ENCODE peak calls at places on chromosomes 1 and 21, in six cellular contexts. One of them, this sample, is unnamed.

GRCh38 chr1:53572061-53572801 is 113.0 kb downstream of the DMRTB1 start:
- DNase-seq in T-helper 22 cell: no peak
- DNase-seq in activated T-cell treated with anti-CD3 and anti-CD28 coated beads, Interleukin-2, amount 50 U/mL, for 1 hour: peak; percentile 15
- DNase-seq in T-helper 2 cell: no peak
- DNase-seq in EL: peak; percentile 88
- DNase-seq in left lung: no peak
- DNase-seq in this sample: no peak

GRCh38 chr1:224432672-224433040 is 1.9 kb downstream of the WDR26 start:
- DNase-seq in T-helper 22 cell: no peak
- DNase-seq in activated T-cell treated with anti-CD3 and anti-CD28 coated beads, Interleukin-2, amount 50 U/mL, for 1 hour: no peak
- DNase-seq in T-helper 2 cell: peak; percentile 56
- DNase-seq in EL: peak; percentile 25
- DNase-seq in left lung: no peak
- DNase-seq in this sample: no peak

GRCh38 chr1:112507896-112508241 is 896 bp upstream of the WNT2B start:
- DNase-seq in T-helper 22 cell: no peak
- DNase-seq in activated T-cell treated with anti-CD3 and anti-CD28 coated beads, Interleukin-2, amount 50 U/mL, for 1 hour: peak; percentile 54
- DNase-seq in T-helper 2 cell: peak; percentile 11
- DNase-seq in EL: no peak
- DNase-seq in left lung: no peak
- DNase-seq in this sample: no peak

GRCh38 chr1:79353224-79353623 is 346.7 kb upstream of the ADGRL4 start:
- DNase-seq in T-helper 22 cell: no peak
- DNase-seq in activated T-cell treated with anti-CD3 and anti-CD28 coated beads, Interleukin-2, amount 50 U/mL, for 1 hour: no peak
- DNase-seq in T-helper 2 cell: peak; percentile 1
- DNase-seq in EL: peak; percentile 71
- DNase-seq in left lung: no peak
- DNase-seq in this sample: no peak

GRCh38 chr1:54882483-54882882 is 4.5 kb downstream of the DHCR24 start:
- DNase-seq in T-helper 22 cell: no peak
- DNase-seq in activated T-cell treated with anti-CD3 and anti-CD28 coated beads, Interleukin-2, amount 50 U/mL, for 1 hour: no peak
- DNase-seq in T-helper 2 cell: no peak
- DNase-seq in EL: peak; percentile 18
- DNase-seq in left lung: no peak
- DNase-seq in this sample: no peak

GRCh38 chr1:109516872-109517271 is 7.3 kb upstream of the AMIGO1 start:
- DNase-seq in T-helper 22 cell: no peak
- DNase-seq in activated T-cell treated with anti-CD3 and anti-CD28 coated beads, Interleukin-2, amount 50 U/mL, for 1 hour: no peak
- DNase-seq in T-helper 2 cell: no peak
- DNase-seq in EL: peak; percentile 92
- DNase-seq in left lung: no peak
- DNase-seq in this sample: no peak

GRCh38 chr1:204640578-204640977 is 45.0 kb downstream of the LRRN2 start:
- DNase-seq in T-helper 22 cell: no peak
- DNase-seq in activated T-cell treated with anti-CD3 and anti-CD28 coated beads, Interleukin-2, amount 50 U/mL, for 1 hour: no peak
- DNase-seq in T-helper 2 cell: no peak
- DNase-seq in EL: no peak
- DNase-seq in left lung: no peak
- DNase-seq in this sample: no peak

GRCh38 chr1:228544021-228544850 is 57.1 kb downstream of the RNF187 start:
- DNase-seq in T-helper 22 cell: no peak
- DNase-seq in activated T-cell treated with anti-CD3 and anti-CD28 coated beads, Interleukin-2, amount 50 U/mL, for 1 hour: no peak
- DNase-seq in T-helper 2 cell: no peak
- DNase-seq in EL: no peak
- DNase-seq in left lung: no peak
- DNase-seq in this sample: no peak

GRCh38 chr1:20703124-20703756 is 14.6 kb downstream of the KIF17 start:
- DNase-seq in T-helper 22 cell: no peak
- DNase-seq in activated T-cell treated with anti-CD3 and anti-CD28 coated beads, Interleukin-2, amount 50 U/mL, for 1 hour: no peak
- DNase-seq in T-helper 2 cell: no peak
- DNase-seq in EL: no peak
- DNase-seq in left lung: no peak
- DNase-seq in this sample: no peak

GRCh38 chr1:43238104-43238503 is 31.7 kb upstream of the TMEM125 start:
- DNase-seq in T-helper 22 cell: no peak
- DNase-seq in activated T-cell treated with anti-CD3 and anti-CD28 coated beads, Interleukin-2, amount 50 U/mL, for 1 hour: no peak
- DNase-seq in T-helper 2 cell: peak; percentile 29
- DNase-seq in EL: peak; percentile 64
- DNase-seq in left lung: peak; percentile 57
- DNase-seq in this sample: peak; percentile 13

GRCh38 chr1:92961896-92962752 is 862 bp upstream of the DIPK1A start:
- DNase-seq in T-helper 22 cell: peak; percentile 72
- DNase-seq in activated T-cell treated with anti-CD3 and anti-CD28 coated beads, Interleukin-2, amount 50 U/mL, for 1 hour: peak; percentile 60
- DNase-seq in T-helper 2 cell: peak; percentile 95
- DNase-seq in EL: peak; percentile 67
- DNase-seq in left lung: peak; percentile 49
- DNase-seq in this sample: peak; percentile 74

GRCh38 chr1:244964112-244964971 is 100.0 kb upstream of the HNRNPU start:
- DNase-seq in T-helper 22 cell: no peak
- DNase-seq in activated T-cell treated with anti-CD3 and anti-CD28 coated beads, Interleukin-2, amount 50 U/mL, for 1 hour: no peak
- DNase-seq in T-helper 2 cell: peak; percentile 44
- DNase-seq in EL: peak; percentile 87
- DNase-seq in left lung: no peak
- DNase-seq in this sample: no peak

GRCh38 chr1:201556841-201557571 is 18.1 kb downstream of the NAV1 start:
- DNase-seq in T-helper 22 cell: no peak
- DNase-seq in activated T-cell treated with anti-CD3 and anti-CD28 coated beads, Interleukin-2, amount 50 U/mL, for 1 hour: no peak
- DNase-seq in T-helper 2 cell: no peak
- DNase-seq in EL: peak; percentile 78
- DNase-seq in left lung: no peak
- DNase-seq in this sample: no peak

GRCh38 chr1:22275626-22276395 is 132.9 kb upstream of the WNT4 start:
- DNase-seq in T-helper 22 cell: no peak
- DNase-seq in activated T-cell treated with anti-CD3 and anti-CD28 coated beads, Interleukin-2, amount 50 U/mL, for 1 hour: peak; percentile 45
- DNase-seq in T-helper 2 cell: peak; percentile 12
- DNase-seq in EL: peak; percentile 54
- DNase-seq in left lung: peak; percentile 47
- DNase-seq in this sample: peak; percentile 10

GRCh38 chr21:39137248-39138186 is 45.7 kb downstream of the PSMG1 start:
- DNase-seq in T-helper 22 cell: no peak
- DNase-seq in activated T-cell treated with anti-CD3 and anti-CD28 coated beads, Interleukin-2, amount 50 U/mL, for 1 hour: no peak
- DNase-seq in T-helper 2 cell: peak; percentile 32
- DNase-seq in EL: peak; percentile 67
- DNase-seq in left lung: no peak
- DNase-seq in this sample: no peak

GRCh38 chr1:42660907-42661500 is 2.8 kb downstream of the PPIH start:
- DNase-seq in T-helper 22 cell: no peak
- DNase-seq in activated T-cell treated with anti-CD3 and anti-CD28 coated beads, Interleukin-2, amount 50 U/mL, for 1 hour: no peak
- DNase-seq in T-helper 2 cell: peak; percentile 79
- DNase-seq in EL: no peak
- DNase-seq in left lung: no peak
- DNase-seq in this sample: no peak

GRCh38 chr1:209486861-209487260 is 96.7 kb upstream of the CAMK1G start:
- DNase-seq in T-helper 22 cell: no peak
- DNase-seq in activated T-cell treated with anti-CD3 and anti-CD28 coated beads, Interleukin-2, amount 50 U/mL, for 1 hour: no peak
- DNase-seq in T-helper 2 cell: no peak
- DNase-seq in EL: peak; percentile 74
- DNase-seq in left lung: no peak
- DNase-seq in this sample: no peak

GRCh38 chr1:117838911-117839310 is 90.5 kb downstream of the GDAP2 start:
- DNase-seq in T-helper 22 cell: no peak
- DNase-seq in activated T-cell treated with anti-CD3 and anti-CD28 coated beads, Interleukin-2, amount 50 U/mL, for 1 hour: no peak
- DNase-seq in T-helper 2 cell: no peak
- DNase-seq in EL: peak; percentile 80
- DNase-seq in left lung: no peak
- DNase-seq in this sample: no peak

GRCh38 chr1:102970496-102971078 is 137.7 kb downstream of the COL11A1 start:
- DNase-seq in T-helper 22 cell: no peak
- DNase-seq in activated T-cell treated with anti-CD3 and anti-CD28 coated beads, Interleukin-2, amount 50 U/mL, for 1 hour: no peak
- DNase-seq in T-helper 2 cell: peak; percentile 28
- DNase-seq in EL: peak; percentile 58
- DNase-seq in left lung: no peak
- DNase-seq in this sample: no peak

GRCh38 chr1:181159451-181160151 is 71.1 kb downstream of the IER5 start:
- DNase-seq in T-helper 22 cell: peak; percentile 42
- DNase-seq in activated T-cell treated with anti-CD3 and anti-CD28 coated beads, Interleukin-2, amount 50 U/mL, for 1 hour: peak; percentile 59
- DNase-seq in T-helper 2 cell: peak; percentile 87
- DNase-seq in EL: peak; percentile 70
- DNase-seq in left lung: peak; percentile 49
- DNase-seq in this sample: peak; percentile 62

GRCh38 chr1:111538343-111539035 is 35.1 kb upstream of the ADORA3 start:
- DNase-seq in T-helper 22 cell: no peak
- DNase-seq in activated T-cell treated with anti-CD3 and anti-CD28 coated beads, Interleukin-2, amount 50 U/mL, for 1 hour: no peak
- DNase-seq in T-helper 2 cell: no peak
- DNase-seq in EL: peak; percentile 66
- DNase-seq in left lung: no peak
- DNase-seq in this sample: no peak

GRCh38 chr1:201490708-201491131 is 16.2 kb downstream of the CSRP1 start:
- DNase-seq in T-helper 22 cell: no peak
- DNase-seq in activated T-cell treated with anti-CD3 and anti-CD28 coated beads, Interleukin-2, amount 50 U/mL, for 1 hour: no peak
- DNase-seq in T-helper 2 cell: no peak
- DNase-seq in EL: peak; percentile 58
- DNase-seq in left lung: no peak
- DNase-seq in this sample: no peak

GRCh38 chr21:41559658-41560599 is 52.0 kb upstream of the TMPRSS2 start:
- DNase-seq in T-helper 22 cell: no peak
- DNase-seq in activated T-cell treated with anti-CD3 and anti-CD28 coated beads, Interleukin-2, amount 50 U/mL, for 1 hour: no peak
- DNase-seq in T-helper 2 cell: peak; percentile 62
- DNase-seq in EL: peak; percentile 78
- DNase-seq in left lung: no peak
- DNase-seq in this sample: no peak

GRCh38 chr21:44935533-44935927 is 4.3 kb upstream of the SLX9 start:
- DNase-seq in T-helper 22 cell: no peak
- DNase-seq in activated T-cell treated with anti-CD3 and anti-CD28 coated beads, Interleukin-2, amount 50 U/mL, for 1 hour: no peak
- DNase-seq in T-helper 2 cell: no peak
- DNase-seq in EL: no peak
- DNase-seq in left lung: no peak
- DNase-seq in this sample: no peak

GRCh38 chr1:60132985-60133673 is 59.6 kb upstream of the C1orf87 start:
- DNase-seq in T-helper 22 cell: no peak
- DNase-seq in activated T-cell treated with anti-CD3 and anti-CD28 coated beads, Interleukin-2, amount 50 U/mL, for 1 hour: no peak
- DNase-seq in T-helper 2 cell: peak; percentile 1
- DNase-seq in EL: peak; percentile 97
- DNase-seq in left lung: no peak
- DNase-seq in this sample: no peak

GRCh38 chr1:115245227-115245626 is 92.8 kb downstream of the NGF start:
- DNase-seq in T-helper 22 cell: no peak
- DNase-seq in activated T-cell treated with anti-CD3 and anti-CD28 coated beads, Interleukin-2, amount 50 U/mL, for 1 hour: no peak
- DNase-seq in T-helper 2 cell: no peak
- DNase-seq in EL: no peak
- DNase-seq in left lung: no peak
- DNase-seq in this sample: no peak

GRCh38 chr21:38819719-38820147 is 14.0 kb downstream of the ETS2 start:
- DNase-seq in T-helper 22 cell: no peak
- DNase-seq in activated T-cell treated with anti-CD3 and anti-CD28 coated beads, Interleukin-2, amount 50 U/mL, for 1 hour: no peak
- DNase-seq in T-helper 2 cell: no peak
- DNase-seq in EL: peak; percentile 91
- DNase-seq in left lung: peak; percentile 71
- DNase-seq in this sample: no peak

GRCh38 chr1:247487057-247487456 is 29.2 kb upstream of the OR2B11 start:
- DNase-seq in T-helper 22 cell: no peak
- DNase-seq in activated T-cell treated with anti-CD3 and anti-CD28 coated beads, Interleukin-2, amount 50 U/mL, for 1 hour: no peak
- DNase-seq in T-helper 2 cell: peak; percentile 34
- DNase-seq in EL: peak; percentile 45
- DNase-seq in left lung: no peak
- DNase-seq in this sample: no peak

GRCh38 chr1:29703596-29703995 is 467.3 kb downstream of the PTPRU start:
- DNase-seq in T-helper 22 cell: no peak
- DNase-seq in activated T-cell treated with anti-CD3 and anti-CD28 coated beads, Interleukin-2, amount 50 U/mL, for 1 hour: no peak
- DNase-seq in T-helper 2 cell: no peak
- DNase-seq in EL: peak; percentile 53
- DNase-seq in left lung: no peak
- DNase-seq in this sample: no peak

GRCh38 chr1:50859657-50860056 is 100.4 kb downstream of the FAF1 start:
- DNase-seq in T-helper 22 cell: no peak
- DNase-seq in activated T-cell treated with anti-CD3 and anti-CD28 coated beads, Interleukin-2, amount 50 U/mL, for 1 hour: no peak
- DNase-seq in T-helper 2 cell: no peak
- DNase-seq in EL: no peak
- DNase-seq in left lung: no peak
- DNase-seq in this sample: no peak

This sample was measured in activated T-helper 1 cell treated with anti-CD3 and anti-CD28 coated beads, Interleukin-12 subunit alpha, Interleukin-12 subunit beta, Interleukin-2, Interleukin-4 antibody, amounts not matched to agents 30 ng/mL and 10 ng/mL and 1 ng/mL, durations not matched to agents 14 hours and 24 hours and 36 hours.